ENCODE peak calls at places on chromosome 18, in four cellular contexts. W is substantia nigra; S is stimulated activated CD8-positive, alpha-beta memory T cell treated with anti-CD3 and anti-CD28 coated beads, Interleukin-2, amount 100 ng/mL, for 1 hour; L is pulmonary artery endothelial cell. H is an unnamed sample.

GRCh38 chr18:50410008-50410407 is 35.2 kb downstream of the SKA1 start:
- DNase-seq in W (no peak), S (no peak), L (no peak), H (no peak)

GRCh38 chr18:63101811-63102210 is 217.8 kb downstream of the BCL2 start:
- DNase-seq in W (no peak), S (no peak), L (no peak), H (no peak)

GRCh38 chr18:28136071-28136470 is 40.9 kb downstream of the CDH2 start:
- DNase-seq in W (no peak), S (no peak), L (no peak), H (no peak)

GRCh38 chr18:74645717-74646116 is 48.0 kb downstream of the ZNF407 start:
- DNase-seq in W (no peak), S (no peak), L (no peak), H (no peak)

GRCh38 chr18:27546991-27547390 is 361.9 kb upstream of the CHST9 start:
- DNase-seq in W (no peak), S (no peak), L (no peak), H (no peak)

GRCh38 chr18:79596451-79597175 is 83.0 kb upstream of the CTDP1 start:
- DNase-seq in W (no peak), S (no peak), L (no peak), H (no peak)

GRCh38 chr18:13797157-13797611 is 26.8 kb upstream of the MC5R start:
- DNase-seq in W (no peak), S (no peak), L (peak; percentile 71), H (no peak)

GRCh38 chr18:78487649-78488048 is 492.0 kb upstream of the SALL3 start:
- DNase-seq in W (no peak), S (no peak), L (no peak), H (no peak)

GRCh38 chr18:37987901-37988300 is 422.3 kb upstream of the CELF4 start:
- DNase-seq in W (no peak), S (no peak), L (no peak), H (no peak)

GRCh38 chr18:25630682-25631081 is 278.7 kb upstream of the ZNF521 start:
- DNase-seq in W (no peak), S (no peak), L (no peak), H (no peak)

GRCh38 chr18:24089059-24089458 is 49.8 kb upstream of the CABYR start:
- DNase-seq in W (no peak), S (no peak), L (no peak), H (no peak)

GRCh38 chr18:3478262-3478978 is 28.4 kb downstream of the TGIF1 start:
- DNase-seq in W (no peak), S (no peak), L (no peak), H (no peak)

GRCh38 chr18:58788470-58788869 is 76.2 kb upstream of the ZNF532 start:
- DNase-seq in W (no peak), S (no peak), L (no peak), H (no peak)

GRCh38 chr18:78730564-78731422 is 248.8 kb upstream of the SALL3 start:
- DNase-seq in W (no peak), S (no peak), L (no peak), H (peak; percentile 17)

GRCh38 chr18:49460958-49461601 is 635 bp upstream of the DYM start:
- DNase-seq in W (no peak), S (no peak), L (no peak), H (no peak)

GRCh38 chr18:57077786-57078552 is 68.9 kb upstream of the BOD1L2 start:
- DNase-seq in W (no peak), S (peak; percentile 4), L (no peak), H (peak; percentile 31)

GRCh38 chr18:13067966-13068365 is 76.8 kb downstream of the CEP192 start:
- DNase-seq in W (no peak), S (no peak), L (no peak), H (no peak)

H was measured in H9.